ENCODE peak calls at places on chromosome 9, in six cellular contexts. Y is pancreas, K is NB4, G is GM12865, Z is lower leg skin, O is fibroblast of the aortic adventitia. R is an unnamed sample.
A peak's percentile ranks its signal among the peaks of the same experiment; 100 is the strongest.

GRCh38 chr9:69674741-69675438 is 2.7 kb upstream of the APBA1 start:
- DNase-seq in G (no peak), Z (no peak), K (no peak), Y (no peak), O (peak; percentile 91), R (no peak)

GRCh38 chr9:763692-764091 is 77.8 kb upstream of the DMRT1 start:
- DNase-seq in O (no peak), K (no peak), Y (no peak), Z (no peak), G (no peak), R (no peak)

GRCh38 chr9:108665856-108666784 is 189.7 kb downstream of the ACTL7B start:
- DNase-seq in G (no peak), Z (no peak), K (peak; percentile 24), Y (no peak), O (peak; percentile 58), R (no peak)

GRCh38 chr9:83620841-83621636 is 1.9 kb upstream of the IDNK start:
- DNase-seq in K (peak; percentile 61), Y (peak; percentile 19), O (peak; percentile 66), G (peak; percentile 65), Z (no peak), R (peak; percentile 29)

GRCh38 chr9:135992486-135993408 is 31.6 kb upstream of the UBAC1 start:
- DNase-seq in O (peak; percentile 76), G (peak; percentile 50), K (peak; percentile 89), Z (peak; percentile 63), Y (peak; percentile 54), R (no peak)

GRCh38 chr9:87290241-87290700 is 207.4 kb upstream of the DAPK1 start:
- DNase-seq in K (no peak), Y (no peak), O (no peak), G (no peak), Z (no peak), R (no peak)

GRCh38 chr9:136249881-136250559 is 4.4 kb upstream of the QSOX2 start:
- DNase-seq in O (no peak), Z (no peak), K (no peak), G (no peak), Y (peak; percentile 93), R (no peak)

GRCh38 chr9:70030156-70030555 is 13.5 kb upstream of the MAMDC2 start:
- DNase-seq in O (peak; percentile 62), Z (no peak), K (no peak), Y (no peak), G (no peak), R (no peak)

GRCh38 chr9:129101279-129101678 is 9.3 kb downstream of the CRAT start:
- DNase-seq in Y (peak; percentile 51), G (no peak), Z (no peak), O (no peak), K (no peak), R (no peak)

GRCh38 chr9:214488-215448 is at the start of gene DOCK8:
- DNase-seq in Y (peak; percentile 69), Z (peak; percentile 33), O (no peak), G (peak; percentile 91), K (peak; percentile 99), R (no peak)

GRCh38 chr9:136481558-136481957 is 1.3 kb downstream of the SEC16A start:
- DNase-seq in Z (no peak), O (peak; percentile 2), Y (no peak), K (no peak), G (no peak), R (no peak)

GRCh38 chr9:130174920-130175321 is 2.7 kb downstream of the NCS1 start:
- DNase-seq in O (no peak), Z (no peak), G (no peak), Y (no peak), K (no peak), R (no peak)

GRCh38 chr9:134624119-134624826 is 17.3 kb upstream of the COL5A1 start:
- DNase-seq in G (no peak), K (no peak), O (peak; percentile 25), Z (no peak), Y (no peak), R (no peak)

GRCh38 chr9:113636165-113636564 is 172.6 kb downstream of the RGS3 start:
- DNase-seq in Y (no peak), G (no peak), Z (no peak), O (no peak), K (peak; percentile 60), R (no peak)
- TF ChIP-seq CTCF in Y (no peak), G (no peak), Z (no peak), O (no peak), K (no peak), R (no peak)

DNA sequence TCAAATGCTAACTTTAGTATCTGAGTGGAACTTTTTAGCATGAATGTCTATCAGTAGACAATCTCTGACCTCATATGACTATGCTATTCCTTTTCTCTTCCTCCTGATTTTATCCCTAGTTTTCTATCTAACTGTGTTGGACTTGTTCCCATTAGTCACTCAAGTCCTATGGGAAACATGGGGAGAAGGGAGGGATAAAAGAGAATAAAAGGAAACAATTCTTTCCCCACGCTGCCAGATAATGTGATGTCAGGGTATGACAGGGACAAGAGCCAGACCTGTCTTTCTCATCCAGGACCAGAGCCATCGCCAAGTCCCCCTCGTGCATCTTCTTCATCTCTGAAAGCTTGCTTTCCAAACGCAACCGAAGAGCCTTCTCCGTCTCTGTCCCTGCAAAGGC is 43.9 kb downstream of the CDK5RAP2 start:
- DNase-seq in O (no peak), G (no peak), Z (no peak), K (no peak), Y (no peak), R (no peak)
- TF ChIP-seq CTCF in O (no peak), G (no peak), Z (no peak), K (no peak), Y (no peak), R (no peak)

GRCh38 chr9:71663931-71664459 is 104.3 kb downstream of the CEMIP2 start:
- DNase-seq in G (no peak), Z (no peak), K (no peak), Y (no peak), O (no peak), R (no peak)

GRCh38 chr9:71665247-71665646 is 103.1 kb downstream of the CEMIP2 start:
- DNase-seq in Z (no peak), O (no peak), Y (no peak), G (no peak), K (no peak), R (no peak)

GRCh38 chr9:71663216-71663615 is 105.1 kb downstream of the CEMIP2 start:
- DNase-seq in O (peak; percentile 45), K (no peak), G (no peak), Z (no peak), Y (no peak), R (no peak)

GRCh38 chr9:71662086-71662485 is 106.2 kb downstream of the CEMIP2 start:
- DNase-seq in Y (no peak), Z (no peak), O (no peak), K (no peak), G (no peak), R (no peak)

GRCh38 chr9:71664566-71664965 is 103.7 kb downstream of the CEMIP2 start:
- DNase-seq in O (no peak), Z (no peak), Y (no peak), K (no peak), G (no peak), R (no peak)
- TF ChIP-seq CTCF in O (no peak), Z (no peak), Y (no peak), K (no peak), G (no peak), R (no peak)

GRCh38 chr9:114288233-114289051 is 34.5 kb upstream of the ORM1 start:
- DNase-seq in O (peak; percentile 33), K (no peak), Y (no peak), G (no peak), Z (no peak), R (no peak)
- TF ChIP-seq CTCF in O (no peak), K (no peak), Y (no peak), G (no peak), Z (no peak), R (no peak)

GRCh38 chr9:131366745-131367401 is 27.0 kb upstream of the PRRC2B start:
- DNase-seq in O (peak; percentile 88), G (no peak), K (peak; percentile 47), Y (no peak), Z (no peak), R (no peak)
- TF ChIP-seq CTCF in O (peak; percentile 55), G (peak; percentile 19), K (no peak), Y (peak; percentile 16), Z (no peak), R (peak; percentile 61)

GRCh38 chr9:73199886-73200285 is 48.2 kb downstream of the ANXA1 start:
- DNase-seq in Y (no peak), O (no peak), G (no peak), Z (no peak), K (no peak), R (no peak)
- TF ChIP-seq CTCF in Y (no peak), O (peak; percentile 32), G (no peak), Z (no peak), K (no peak), R (peak; percentile 12)

GRCh38 chr9:89179920-89180667 is 1.5 kb upstream of the SHC3 start:
- DNase-seq in Y (peak; percentile 91), O (peak; percentile 97), G (peak; percentile 30), K (peak; percentile 96), Z (peak; percentile 88), R (peak; percentile 57)

GRCh38 chr9:89177021-89177400 is 1.6 kb downstream of the SHC3 start:
- DNase-seq in O (peak; percentile 78), G (no peak), Z (no peak), K (peak; percentile 46), Y (no peak), R (no peak)

GRCh38 chr9:89177401-89178161 is 1.0 kb downstream of the SHC3 start:
- DNase-seq in K (no peak), O (peak; percentile 52), G (no peak), Y (peak; percentile 24), Z (no peak), R (no peak)

GRCh38 chr9:89178162-89179120 is at the start of gene SHC3:
- DNase-seq in Y (peak; percentile 15), Z (no peak), O (peak; percentile 52), K (peak; percentile 81), G (no peak), R (no peak)

GRCh38 chr9:89179535-89179919 is 909 bp upstream of the SHC3 start:
- DNase-seq in G (no peak), O (peak; percentile 77), Z (no peak), K (no peak), Y (no peak), R (no peak)
- TF ChIP-seq CTCF in G (no peak), O (peak; percentile 38), Z (no peak), K (no peak), Y (no peak), R (no peak)

GRCh38 chr9:95103385-95104087 is 214.0 kb downstream of the FANCC start:
- DNase-seq in Y (no peak), Z (no peak), G (no peak), K (no peak), O (no peak), R (no peak)
- TF ChIP-seq CTCF in Y (no peak), Z (no peak), G (no peak), K (peak; percentile 14), O (no peak), R (no peak)